ENCODE peak calls at places on chromosome 13, in six cellular contexts. K is neuronal stem cell, N is H9, V is H1, W is trophoblast cell, L is mesenchymal stem cell. A is an unnamed sample.

GRCh38 chr13:42812311-42812710 is 30.9 kb downstream of the FAM216B start:
- DNase-seq in V (no peak), N (no peak), K (no peak), L (no peak), W (peak), A (no peak)

GRCh38 chr13:97165527-97166425 is 56.4 kb upstream of the MBNL2 start:
- DNase-seq in N (no peak), L (peak), W (no peak), V (no peak), K (no peak), A (no peak)

GRCh38 chr13:37715606-37716015 is 117.0 kb upstream of the POSTN start:
- DNase-seq in N (no peak), V (no peak), L (peak), W (no peak), K (no peak), A (peak)

GRCh38 chr13:97307882-97308624 is 85.9 kb downstream of the MBNL2 start:
- DNase-seq in W (peak), V (no peak), L (peak), K (peak), N (no peak), A (peak)

GRCh38 chr13:19810996-19811881 is 28.5 kb upstream of the PSPC1 start:
- DNase-seq in L (no peak), K (no peak), V (no peak), N (no peak), W (peak), A (peak)

GRCh38 chr13:76570485-76570884 is 315.7 kb downstream of the KCTD12 start:
- DNase-seq in L (no peak), K (no peak), N (no peak), W (no peak), V (no peak), A (no peak)

GRCh38 chr13:77416666-77417212 is 89.8 kb upstream of the MYCBP2 start:
- DNase-seq in K (no peak), L (no peak), V (no peak), N (no peak), W (no peak), A (no peak)

GRCh38 chr13:42110410-42111155 is 62.1 kb downstream of the DGKH start:
- DNase-seq in V (no peak), K (peak), W (peak), N (no peak), L (peak), A (peak)

GRCh38 chr13:44810067-44810840 is 179.0 kb downstream of the NUFIP1 start:
- DNase-seq in K (no peak), W (peak), L (no peak), N (no peak), V (no peak), A (no peak)

GRCh38 chr13:30394798-30395191 is 27.5 kb upstream of the UBE2L5 start:
- DNase-seq in N (no peak), L (peak), W (no peak), K (no peak), V (no peak), A (peak)

DNA sequence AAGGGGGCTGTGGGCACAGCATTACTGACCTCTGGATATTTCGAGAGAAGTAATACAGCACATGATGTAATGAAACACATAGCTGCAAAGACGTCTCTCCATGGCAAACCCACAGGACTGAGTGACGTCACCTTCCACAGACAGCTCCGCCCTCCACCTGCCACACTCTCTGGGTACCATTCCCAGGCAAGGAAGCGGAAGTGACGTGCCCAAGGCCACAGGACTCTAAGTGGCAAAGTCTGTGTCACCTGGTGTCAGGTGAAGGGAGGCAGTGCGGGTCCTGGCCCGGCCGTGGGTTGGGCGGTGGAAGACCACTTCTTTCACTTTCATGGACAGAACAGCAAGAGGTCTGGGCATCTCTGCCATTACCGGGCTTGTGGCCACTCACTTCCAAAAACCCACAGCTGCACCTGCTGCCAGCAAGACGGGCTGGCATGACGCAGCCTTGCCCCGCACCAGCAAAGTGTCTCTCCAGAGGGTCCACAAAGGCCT is 6.8 kb upstream of the ADPRHL1 start:
- DNase-seq in L (no peak), N (no peak), V (no peak), K (no peak), W (no peak), A (no peak)
- H4K91ac ChIP-seq in L (no peak), N (no peak), V (no peak), K (no peak), W (no peak), A (no peak)

DNA sequence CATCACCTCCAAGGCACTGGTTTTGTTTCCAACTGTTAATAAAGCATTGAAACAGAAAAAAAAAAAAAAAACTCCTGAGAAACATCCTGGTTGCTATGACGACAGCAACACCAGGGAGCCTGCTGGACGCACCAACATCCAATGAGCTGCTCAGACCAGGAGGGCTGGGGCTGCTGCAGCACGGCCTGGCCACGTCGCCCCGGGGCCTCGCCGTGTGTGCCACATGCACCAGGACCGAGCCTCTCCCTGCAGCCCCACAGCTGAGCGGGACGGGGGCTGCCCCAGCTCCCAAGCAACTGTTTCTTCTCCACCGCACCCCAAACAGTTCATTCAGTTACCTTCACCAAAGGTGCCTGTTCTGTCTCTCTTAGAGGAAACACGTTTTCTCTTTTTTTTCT is 54.5 kb downstream of the RASA3 start:
- DNase-seq in K (no peak), V (no peak), W (no peak), N (no peak), L (peak), A (peak)
- H4K91ac ChIP-seq in K (no peak), V (no peak), W (no peak), N (no peak), L (no peak), A (no peak)

DNA sequence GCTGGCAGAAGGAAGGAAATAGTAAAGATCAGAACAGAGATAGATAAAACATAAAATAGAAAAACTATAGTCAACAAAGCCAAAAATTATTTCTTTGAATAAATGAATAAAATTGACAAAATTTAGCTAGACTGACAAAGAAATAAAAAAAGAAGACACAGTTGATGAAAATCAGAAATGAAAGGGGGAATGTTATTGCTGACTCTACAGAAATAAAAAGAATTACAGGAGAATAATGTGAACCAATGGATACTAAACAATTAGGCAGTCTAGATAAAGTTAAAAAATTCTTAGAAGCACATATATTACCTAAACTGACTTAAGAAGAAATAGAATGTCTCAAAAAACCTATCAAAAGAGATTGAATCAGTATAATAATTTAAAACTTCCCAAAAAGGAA is 933.8 kb downstream of the PCDH9 start:
- DNase-seq in L (no peak), N (no peak), W (no peak), K (no peak), V (no peak), A (no peak)
- H4K91ac ChIP-seq in L (no peak), N (no peak), W (no peak), K (no peak), V (no peak), A (no peak)

DNA sequence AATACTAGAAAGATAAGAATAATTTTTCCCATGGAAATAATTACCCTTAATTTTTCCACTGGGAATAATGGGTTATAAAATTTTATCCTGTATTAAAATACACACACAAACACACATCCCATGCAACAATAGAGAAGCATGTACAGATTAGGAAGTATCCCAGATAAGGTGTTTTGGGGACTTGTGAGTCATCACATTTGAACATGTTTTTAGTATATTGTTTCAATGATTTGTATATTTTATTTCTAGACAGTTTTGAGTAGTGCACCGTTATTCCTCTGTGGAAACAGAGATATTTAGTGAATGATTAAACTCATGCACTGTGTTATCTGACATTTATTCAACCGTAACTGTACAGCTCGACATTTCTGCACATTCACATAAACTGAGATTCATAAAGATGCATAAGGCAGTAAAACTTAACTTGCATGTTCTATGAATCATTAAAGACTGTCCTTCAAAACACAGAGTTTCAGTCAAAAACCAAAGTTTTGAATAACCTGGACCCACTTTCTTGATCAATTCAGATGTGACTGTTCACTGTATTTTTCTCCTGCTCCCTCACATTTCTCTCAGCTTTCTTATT is 30.1 kb downstream of the KLF12 start:
- DNase-seq in W (no peak), V (no peak), L (no peak), N (no peak), K (no peak), A (no peak)
- H4K91ac ChIP-seq in W (no peak), V (no peak), L (no peak), N (no peak), K (no peak), A (no peak)

GRCh38 chr13:109274188-109274821 is 512.1 kb downstream of the IRS2 start:
- DNase-seq in L (peak), V (peak), N (peak), W (peak), K (peak), A (peak)
- H4K91ac ChIP-seq in L (no peak), V (no peak), N (no peak), W (no peak), K (no peak), A (peak)

GRCh38 chr13:52025475-52026245 is 1.2 kb downstream of the UTP14C start:
- DNase-seq in L (no peak), W (no peak), V (no peak), K (no peak), N (peak), A (no peak)
- H4K91ac ChIP-seq in L (no peak), W (no peak), V (no peak), K (no peak), N (no peak), A (no peak)